ENCODE peak calls at places on chromosome 18, in four cellular contexts. V is H1, X is GM12878, G is HepG2. U is an unnamed sample.

GRCh38 chr18:59547691-59548182 is 149.5 kb downstream of the CCBE1 start:
- DNase-seq in V (no peak), X (no peak), G (no peak), U (no peak)

GRCh38 chr18:22796069-22796468 is 137.1 kb upstream of the RBBP8 start:
- DNase-seq in V (no peak), X (no peak), G (no peak), U (no peak)

GRCh38 chr18:5295231-5295920 is at the start of gene ZBTB14:
- DNase-seq in V (peak; percentile 65), X (no peak), G (peak; percentile 36), U (peak; percentile 25)

GRCh38 chr18:44325903-44326650 is 354.6 kb upstream of the SETBP1 start:
- DNase-seq in V (peak; percentile 83), X (no peak), G (no peak), U (peak; percentile 57)

GRCh38 chr18:48333563-48333962 is 75.6 kb downstream of the ZBTB7C start:
- DNase-seq in V (no peak), X (no peak), G (no peak), U (no peak)

GRCh38 chr18:7856733-7857132 is 289.6 kb downstream of the PTPRM start:
- DNase-seq in V (no peak), X (no peak), G (peak; percentile 73), U (no peak)

GRCh38 chr18:6145645-6146308 is 250.5 kb upstream of the TMEM200C start:
- DNase-seq in V (no peak), X (no peak), G (no peak), U (no peak)

GRCh38 chr18:10424576-10425314 is 29.7 kb upstream of the APCDD1 start:
- DNase-seq in V (no peak), X (no peak), G (no peak), U (no peak)

GRCh38 chr18:2143666-2144065 is 427.6 kb downstream of the METTL4 start:
- DNase-seq in V (no peak), X (no peak), G (no peak), U (no peak)

GRCh38 chr18:79644006-79644665 is 35.5 kb upstream of the CTDP1 start:
- DNase-seq in V (peak; percentile 90), X (peak; percentile 15), G (peak; percentile 50), U (peak; percentile 64)

GRCh38 chr18:80201739-80202138 is 45.6 kb downstream of the PARD6G start:
- DNase-seq in V (peak; percentile 48), X (no peak), G (no peak), U (no peak)

GRCh38 chr18:62999392-62999791 is 284.1 kb downstream of the PHLPP1 start:
- DNase-seq in V (no peak), X (no peak), G (no peak), U (no peak)

GRCh38 chr18:29002747-29003146 is 825.8 kb upstream of the CDH2 start:
- DNase-seq in V (no peak), X (no peak), G (no peak), U (no peak)

GRCh38 chr18:43034683-43035500 is 80.6 kb downstream of the RIT2 start:
- DNase-seq in V (no peak), X (no peak), G (no peak), U (peak; percentile 6)

GRCh38 chr18:4748975-4749374 is 293.9 kb upstream of the DLGAP1 start:
- DNase-seq in V (no peak), X (no peak), G (no peak), U (no peak)

GRCh38 chr18:64419156-64419555 is 270.3 kb upstream of the LINC00305 start:
- DNase-seq in V (no peak), X (no peak), G (no peak), U (no peak)

GRCh38 chr18:61896767-61897166 is 4.0 kb upstream of the RNF152 start:
- DNase-seq in V (no peak), X (no peak), G (no peak), U (no peak)

GRCh38 chr18:3875376-3875775 is 425.4 kb downstream of the TGIF1 start:
- DNase-seq in V (no peak), X (no peak), G (no peak), U (no peak)

GRCh38 chr18:22971038-22971437 is 37.9 kb downstream of the RBBP8 start:
- DNase-seq in V (no peak), X (no peak), G (no peak), U (no peak)

GRCh38 chr18:78658531-78658930 is 321.1 kb upstream of the SALL3 start:
- DNase-seq in V (no peak), X (no peak), G (no peak), U (no peak)

GRCh38 chr18:9403795-9404564 is 69.4 kb downstream of the TWSG1 start:
- DNase-seq in V (peak; percentile 68), X (no peak), G (peak; percentile 54), U (no peak)
- TF ChIP-seq SUZ12 in V (no peak), X (no peak), G (no peak), U (no peak)

GRCh38 chr18:21774722-21775121 is 34.1 kb downstream of the MIB1 start:
- DNase-seq in V (no peak), X (no peak), G (no peak), U (no peak)

DNA sequence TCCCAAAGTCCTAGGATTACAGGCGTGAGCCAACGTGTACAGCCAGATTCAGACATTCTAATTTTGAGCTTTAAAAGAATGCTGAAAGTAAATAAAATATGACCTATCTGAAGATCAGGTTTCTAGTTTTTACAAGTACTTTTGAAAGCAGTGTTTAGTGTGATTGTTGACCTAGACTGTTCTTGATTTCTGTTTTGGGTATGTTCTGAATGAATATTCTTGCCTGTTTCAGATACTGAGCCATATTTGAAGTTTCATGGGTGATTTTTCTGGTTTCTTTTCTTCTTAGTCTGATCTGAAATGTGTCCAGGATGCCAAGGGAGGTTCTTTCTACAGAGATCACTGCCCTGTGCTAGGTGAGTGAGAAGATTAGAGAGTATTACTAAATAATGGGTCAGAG is 37.2 kb downstream of the MIB1 start:
- DNase-seq in V (no peak), X (peak; percentile 31), G (no peak), U (no peak)
- H3K36me3 ChIP-seq in V (peaks cover 2% of the 10 kb centered on the region), X (peaks cover 12% of the 10 kb centered on the region), G (peaks cover 47% of the 10 kb centered on the region), U (peaks cover 27% of the 10 kb centered on the region)

GRCh38 chr18:27143580-27144287 is 41.4 kb downstream of the CHST9 start:
- DNase-seq in V (no peak), X (no peak), G (peak; percentile 60), U (no peak)
- TF ChIP-seq SUZ12 in V (no peak), X (no peak), G (no peak), U (no peak)

DNA sequence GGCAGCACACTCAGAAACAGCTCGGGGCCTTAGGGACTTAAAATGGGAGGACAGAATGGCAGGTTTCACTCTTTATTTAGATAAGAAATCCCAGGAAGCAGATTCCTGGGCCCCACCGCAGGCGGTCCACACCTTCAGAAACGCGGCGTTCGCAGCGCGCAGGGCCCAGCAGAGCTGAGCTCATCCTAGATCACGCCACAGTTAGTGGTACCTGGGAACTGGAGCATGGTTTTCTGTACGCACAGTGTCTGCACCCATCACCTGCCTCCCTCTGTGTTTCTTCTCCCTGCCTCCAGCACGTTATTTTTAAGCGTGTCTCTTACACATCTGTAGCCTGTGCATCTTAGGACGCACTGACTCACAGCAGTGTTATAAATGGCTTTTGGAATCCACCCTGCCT is 242.1 kb downstream of the ALPK2 start:
- DNase-seq in V (peak; percentile 30), X (no peak), G (no peak), U (no peak)
- H3K36me3 ChIP-seq in V (peaks cover 29% of the 10 kb centered on the region), X (no peaks in the 10 kb centered on the region), G (peaks cover 72% of the 10 kb centered on the region), U (peaks cover 68% of the 10 kb centered on the region)

GRCh38 chr18:35383136-35383535 is 6.0 kb upstream of the ZNF396 start:
- DNase-seq in V (no peak), X (no peak), G (no peak), U (no peak)
- TF ChIP-seq SUZ12 in V (no peak), X (no peak), G (no peak), U (no peak)

DNA sequence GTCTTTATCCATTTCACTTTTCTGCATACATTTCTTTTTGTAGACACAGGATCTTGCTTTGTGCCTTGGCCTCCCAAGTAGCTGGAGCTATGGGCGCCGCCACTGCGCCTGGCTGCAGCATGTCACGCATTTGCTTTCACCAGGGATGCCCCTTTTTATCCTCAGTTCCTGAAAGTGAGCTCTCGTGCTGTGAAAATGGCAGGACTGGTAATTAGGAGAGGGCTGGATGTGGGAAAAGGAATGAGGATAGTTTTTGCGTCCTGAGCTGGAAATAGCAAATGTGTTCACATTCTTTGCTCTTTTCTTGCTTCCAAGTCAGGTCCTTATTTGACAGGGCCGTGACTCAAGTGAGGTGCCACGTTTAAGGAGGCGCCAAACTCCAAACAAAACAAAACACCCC is 104.6 kb downstream of the LDLRAD4 start:
- DNase-seq in V (no peak), X (no peak), G (no peak), U (no peak)
- H3K36me3 ChIP-seq in V (no peaks in the 10 kb centered on the region), X (no peaks in the 10 kb centered on the region), G (no peaks in the 10 kb centered on the region), U (no peaks in the 10 kb centered on the region)

GRCh38 chr18:39737869-39738268 is 2172.3 kb upstream of the CELF4 start:
- DNase-seq in V (no peak), X (no peak), G (no peak), U (no peak)

DNA sequence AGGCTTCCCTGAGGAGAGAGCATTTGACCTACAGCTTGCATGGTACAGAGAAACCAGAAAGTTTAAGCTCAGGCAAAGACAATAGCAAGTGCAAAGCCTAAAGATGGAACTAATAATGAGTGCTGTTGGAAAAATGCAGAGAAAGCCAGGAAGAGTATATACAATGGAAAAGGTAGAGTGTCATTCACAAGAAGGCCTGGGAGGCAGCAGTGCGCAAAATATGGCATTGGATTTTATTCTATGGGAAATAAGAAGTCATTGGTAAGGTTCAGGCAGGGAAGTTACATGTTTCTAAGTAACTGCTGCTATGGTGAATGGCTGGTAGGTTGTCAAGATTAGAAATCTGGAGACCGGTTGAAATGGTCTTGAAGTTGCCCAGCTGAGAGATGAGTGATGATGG is 2167.3 kb upstream of the CELF4 start:
- DNase-seq in V (no peak), X (no peak), G (no peak), U (no peak)
- TF ChIP-seq SUZ12 in V (no peak), X (no peak), G (no peak), U (no peak)